ENCODE peak calls at places on chromosomes 12 and 14, in six cellular contexts. T is lung; B is DMS 273 treated with DMSO at 0.1 percent for 48 hours; Q is activated T-helper 9 cell treated with anti-CD3 and anti-CD28 coated beads, Interleukin-2, amount 50 U/mL, for 16 hours; A is NCI-H1105; K is HEK293T. I is an unnamed sample.

GRCh38 chr12:57522887-57523705 is 472 bp downstream of the MBD6 start:
- DNase-seq in A (no peak), K (peak), B (no peak), Q (peak), T (peak), I (no peak)

GRCh38 chr14:64867182-64867581 is 12.5 kb downstream of the SPTB start:
- DNase-seq in A (no peak), T (no peak), Q (no peak), B (no peak), K (no peak), I (no peak)

GRCh38 chr12:26271889-26272492 is 76.6 kb downstream of the SSPN start:
- DNase-seq in A (no peak), K (no peak), Q (no peak), T (peak), B (no peak), I (no peak)

GRCh38 chr12:2811791-2812190 is 677 bp upstream of the ITFG2 start:
- DNase-seq in Q (no peak), T (no peak), A (no peak), B (no peak), K (no peak), I (no peak)

GRCh38 chr12:69435644-69436043 is 34.5 kb upstream of the FRS2 start:
- DNase-seq in K (no peak), B (no peak), T (no peak), Q (no peak), A (no peak), I (no peak)

GRCh38 chr12:12473223-12473622 is 89.4 kb downstream of the DUSP16 start:
- DNase-seq in Q (no peak), A (no peak), B (no peak), T (no peak), K (no peak), I (no peak)

GRCh38 chr12:1591029-1591428 is 3.4 kb downstream of the FBXL14 start:
- DNase-seq in Q (no peak), A (no peak), B (no peak), K (peak), T (no peak), I (peak)

GRCh38 chr12:106139422-106140141 is 828 bp upstream of the NUAK1 start:
- DNase-seq in T (peak), Q (no peak), A (peak), B (no peak), K (peak), I (peak)

GRCh38 chr12:130961921-130962326 is 8.2 kb downstream of the ADGRD1 start:
- DNase-seq in A (no peak), B (no peak), T (no peak), Q (no peak), K (no peak), I (no peak)

GRCh38 chr12:99389751-99390150 is 257.8 kb upstream of the GARIN6 start:
- DNase-seq in A (no peak), B (no peak), K (no peak), T (no peak), Q (no peak), I (peak)